ENCODE peak calls at places on chromosome 19, in seven cellular contexts. One of them, this sample, is unnamed.

GRCh38 chr19:45632468-45633196 is 6.6 kb downstream of the EML2 start:
- DNase-seq in H1: no peak
- DNase-seq in A549: peak
- DNase-seq in GM12878: no peak
- DNase-seq in SK-N-SH: peak
- DNase-seq in IMR-90: peak
- DNase-seq in HepG2: no peak
- DNase-seq in this sample: peak

GRCh38 chr19:56765107-56765506 is 75.4 kb downstream of the PEG3 start:
- DNase-seq in IMR-90: no peak
- DNase-seq in GM12878: no peak
- DNase-seq in SK-N-SH: peak
- DNase-seq in H1: no peak
- DNase-seq in A549: no peak
- DNase-seq in HepG2: no peak
- DNase-seq in this sample: no peak

GRCh38 chr19:19111138-19111835 is 27.0 kb downstream of the TMEM161A start:
- DNase-seq in HepG2: no peak
- DNase-seq in H1: no peak
- DNase-seq in SK-N-SH: peak
- DNase-seq in A549: no peak
- DNase-seq in IMR-90: no peak
- DNase-seq in GM12878: no peak
- DNase-seq in this sample: no peak

GRCh38 chr19:33904681-33905080 is 108.0 kb downstream of the KCTD15 start:
- DNase-seq in IMR-90: no peak
- DNase-seq in H1: no peak
- DNase-seq in GM12878: no peak
- DNase-seq in HepG2: peak
- DNase-seq in A549: no peak
- DNase-seq in SK-N-SH: peak
- DNase-seq in this sample: no peak

GRCh38 chr19:45243144-45243732 is 2.0 kb downstream of the EXOC3L2 start:
- DNase-seq in H1: no peak
- DNase-seq in HepG2: no peak
- DNase-seq in IMR-90: no peak
- DNase-seq in GM12878: no peak
- DNase-seq in SK-N-SH: no peak
- DNase-seq in A549: no peak
- DNase-seq in this sample: peak

GRCh38 chr19:12994701-12995595 is at the start of gene NFIX:
- DNase-seq in IMR-90: peak
- DNase-seq in H1: no peak
- DNase-seq in HepG2: peak
- DNase-seq in A549: no peak
- DNase-seq in GM12878: no peak
- DNase-seq in SK-N-SH: peak
- DNase-seq in this sample: peak

GRCh38 chr19:35977446-35978222 is 17.4 kb upstream of the SDHAF1 start:
- DNase-seq in IMR-90: no peak
- DNase-seq in H1: no peak
- DNase-seq in A549: peak
- DNase-seq in SK-N-SH: peak
- DNase-seq in HepG2: peak
- DNase-seq in GM12878: no peak
- DNase-seq in this sample: peak

GRCh38 chr19:41869374-41869955 is 7.6 kb upstream of the CD79A start:
- DNase-seq in H1: no peak
- DNase-seq in SK-N-SH: no peak
- DNase-seq in GM12878: no peak
- DNase-seq in IMR-90: no peak
- DNase-seq in A549: no peak
- DNase-seq in HepG2: no peak
- DNase-seq in this sample: no peak

GRCh38 chr19:7874080-7874856 is at the start of gene PRR36:
- DNase-seq in GM12878: no peak
- DNase-seq in SK-N-SH: peak
- DNase-seq in H1: no peak
- DNase-seq in IMR-90: no peak
- DNase-seq in HepG2: peak
- DNase-seq in A549: no peak
- DNase-seq in this sample: peak

GRCh38 chr19:11168568-11168967 is 13.0 kb upstream of the SPC24 start:
- DNase-seq in A549: peak
- DNase-seq in H1: no peak
- DNase-seq in IMR-90: peak
- DNase-seq in HepG2: no peak
- DNase-seq in GM12878: no peak
- DNase-seq in SK-N-SH: no peak
- DNase-seq in this sample: no peak

GRCh38 chr19:11165486-11166030 is 10.0 kb upstream of the SPC24 start:
- DNase-seq in A549: no peak
- DNase-seq in H1: no peak
- DNase-seq in IMR-90: no peak
- DNase-seq in SK-N-SH: no peak
- DNase-seq in GM12878: no peak
- DNase-seq in HepG2: no peak
- DNase-seq in this sample: no peak

GRCh38 chr19:11164278-11164677 is 8.7 kb upstream of the SPC24 start:
- DNase-seq in SK-N-SH: no peak
- DNase-seq in GM12878: no peak
- DNase-seq in A549: no peak
- DNase-seq in IMR-90: no peak
- DNase-seq in HepG2: no peak
- DNase-seq in H1: no peak
- DNase-seq in this sample: no peak

GRCh38 chr19:11164879-11165406 is 9.4 kb upstream of the SPC24 start:
- DNase-seq in SK-N-SH: no peak
- DNase-seq in H1: no peak
- DNase-seq in GM12878: no peak
- DNase-seq in IMR-90: peak
- DNase-seq in A549: no peak
- DNase-seq in HepG2: no peak
- DNase-seq in this sample: no peak

GRCh38 chr19:11166281-11167142 is 10.9 kb upstream of the SPC24 start:
- DNase-seq in A549: no peak
- DNase-seq in HepG2: no peak
- DNase-seq in IMR-90: no peak
- DNase-seq in GM12878: no peak
- DNase-seq in SK-N-SH: no peak
- DNase-seq in H1: no peak
- DNase-seq in this sample: no peak
- TF ChIP-seq RFX5 in A549: no peak
- TF ChIP-seq RFX5 in HepG2: no peak
- TF ChIP-seq RFX5 in IMR-90: no peak
- TF ChIP-seq RFX5 in GM12878: no peak
- TF ChIP-seq RFX5 in SK-N-SH: no peak
- TF ChIP-seq RFX5 in H1: no peak
- TF ChIP-seq RFX5 in this sample: no peak

DNA sequence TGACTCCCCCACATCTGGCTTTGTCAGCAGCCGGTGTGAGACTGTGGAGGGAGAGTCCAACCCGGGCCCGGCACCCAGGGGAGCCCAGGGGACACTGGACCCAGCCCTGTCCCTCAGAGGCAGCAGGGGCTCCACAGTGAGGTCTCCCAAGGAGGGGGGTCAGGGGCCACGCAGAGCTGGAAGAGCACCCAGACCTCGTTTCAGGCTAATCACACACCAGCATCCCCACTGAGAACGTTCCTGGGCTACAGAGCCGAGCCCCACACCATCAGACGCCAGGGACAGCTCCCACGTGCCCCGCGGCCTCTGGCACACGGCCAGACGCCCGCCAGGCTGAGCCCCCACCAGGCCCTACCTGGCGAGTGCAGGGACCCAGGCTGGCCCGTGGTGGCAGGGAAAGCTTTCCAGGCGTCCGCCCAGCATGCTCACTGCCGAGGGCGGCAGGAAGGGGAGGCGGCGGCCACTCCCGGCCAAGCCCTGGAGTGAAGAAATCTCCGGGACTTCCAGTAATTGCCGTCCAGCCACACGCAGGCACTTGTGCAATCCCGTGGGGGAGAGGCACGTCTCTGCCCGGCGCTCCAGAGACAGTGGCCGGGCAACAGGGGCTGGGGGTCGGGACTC is 19.2 kb downstream of the SBNO2 start:
- DNase-seq in HepG2: peak
- DNase-seq in GM12878: no peak
- DNase-seq in IMR-90: peak
- DNase-seq in H1: no peak
- DNase-seq in SK-N-SH: peak
- DNase-seq in A549: peak
- DNase-seq in this sample: no peak
- TF ChIP-seq RFX5 in HepG2: no peak
- TF ChIP-seq RFX5 in GM12878: no peak
- TF ChIP-seq RFX5 in IMR-90: no peak
- TF ChIP-seq RFX5 in H1: no peak
- TF ChIP-seq RFX5 in SK-N-SH: no peak
- TF ChIP-seq RFX5 in A549: no peak
- TF ChIP-seq RFX5 in this sample: no peak

DNA sequence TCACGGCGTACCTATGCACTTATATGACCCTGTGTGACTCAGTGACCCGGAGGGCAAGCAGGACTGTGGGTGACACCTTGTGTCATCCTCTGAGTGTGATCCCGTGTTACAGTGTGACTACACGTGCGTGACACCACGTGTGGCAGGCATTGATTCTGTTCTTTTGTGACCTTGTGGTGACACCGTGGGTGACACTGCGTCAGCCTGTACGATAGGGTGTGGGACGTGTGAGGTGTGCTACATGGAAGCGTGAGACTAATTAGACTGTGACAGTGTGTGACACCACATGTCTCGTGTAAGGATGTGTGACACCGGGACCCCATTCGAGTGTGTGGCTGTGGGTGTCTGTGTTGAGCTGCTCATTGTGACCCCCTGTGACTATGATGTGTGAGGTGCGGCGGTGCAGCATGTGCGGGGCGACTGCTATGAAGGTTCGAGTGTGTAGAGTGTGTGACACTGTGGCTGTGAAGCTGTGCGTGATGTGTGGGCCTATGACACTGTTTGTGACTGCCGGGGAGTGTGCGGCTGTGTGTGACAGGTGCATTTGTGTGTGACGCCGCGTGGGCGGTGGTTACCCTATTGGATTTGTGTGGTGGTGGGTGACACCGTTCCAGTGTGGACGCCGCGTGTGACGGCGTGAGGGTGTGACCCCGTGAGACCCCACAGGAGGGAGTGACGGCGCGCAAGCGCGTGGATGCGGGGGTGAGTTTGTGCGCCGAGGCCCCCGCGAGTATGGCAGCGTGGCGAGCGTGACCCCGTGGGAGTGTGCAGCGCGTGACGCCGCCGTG is at the start of gene SPTBN4:
- DNase-seq in IMR-90: no peak
- DNase-seq in H1: no peak
- DNase-seq in SK-N-SH: no peak
- DNase-seq in GM12878: peak
- DNase-seq in A549: no peak
- DNase-seq in HepG2: no peak
- DNase-seq in this sample: no peak
- TF ChIP-seq RFX5 in IMR-90: no peak
- TF ChIP-seq RFX5 in H1: no peak
- TF ChIP-seq RFX5 in SK-N-SH: no peak
- TF ChIP-seq RFX5 in GM12878: no peak
- TF ChIP-seq RFX5 in A549: no peak
- TF ChIP-seq RFX5 in HepG2: no peak
- TF ChIP-seq RFX5 in this sample: no peak

DNA sequence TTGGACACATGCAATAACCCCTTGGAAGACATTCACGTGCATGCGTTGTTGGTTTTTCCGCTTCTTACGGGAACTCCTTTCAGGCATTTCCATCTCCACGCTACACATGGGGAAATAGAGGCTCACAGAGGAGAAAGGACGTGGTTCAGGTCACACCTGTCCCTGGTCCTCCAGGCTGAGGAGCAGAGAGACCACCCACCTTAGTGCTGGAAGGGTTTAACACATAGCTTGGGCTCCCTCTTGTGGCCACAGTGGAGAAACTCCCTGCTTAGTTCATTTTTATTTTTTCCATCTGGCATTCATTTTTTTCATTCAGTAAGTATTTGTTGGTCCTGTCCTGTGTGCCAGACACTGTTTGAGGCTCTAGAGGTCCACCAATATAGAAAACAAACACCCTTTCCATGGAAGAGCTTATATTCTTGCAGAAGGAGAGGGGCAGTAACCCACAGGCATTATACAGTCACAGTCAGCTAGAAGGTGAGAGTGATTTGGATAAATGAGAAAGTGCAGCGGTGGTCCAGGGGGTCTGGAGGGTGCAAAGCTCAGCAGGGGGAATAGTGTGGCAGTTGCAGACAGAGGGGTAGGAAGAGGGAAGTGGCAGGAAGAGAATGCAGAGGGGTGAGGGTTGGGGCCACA is 24.2 kb upstream of the TTYH1 start:
- DNase-seq in GM12878: no peak
- DNase-seq in H1: no peak
- DNase-seq in IMR-90: peak
- DNase-seq in A549: no peak
- DNase-seq in SK-N-SH: peak
- DNase-seq in HepG2: peak
- DNase-seq in this sample: peak
- TF ChIP-seq RFX5 in GM12878: no peak
- TF ChIP-seq RFX5 in H1: no peak
- TF ChIP-seq RFX5 in IMR-90: no peak
- TF ChIP-seq RFX5 in A549: no peak
- TF ChIP-seq RFX5 in SK-N-SH: no peak
- TF ChIP-seq RFX5 in HepG2: no peak
- TF ChIP-seq RFX5 in this sample: no peak